ENCODE peak calls at places on chromosomes 4 and X, in six cellular contexts. S is pancreas, O is left lung, K is HCT116, N is lower lobe of right lung, Z is right cardiac atrium. Y is an unnamed sample.

GRCh38 chrX:48981178-48981577 is 9.5 kb upstream of the KCND1 start:
- ATAC-seq in S (no peak), O (no peak), K (no peak), N (no peak), Z (no peak), Y (no peak)

GRCh38 chrX:140525448-140525847 is 20.6 kb upstream of the SOX3 start:
- ATAC-seq in S (no peak), O (no peak), K (no peak), N (no peak), Z (no peak), Y (no peak)

GRCh38 chr4:152508386-152508785 is 27.5 kb downstream of the FBXW7 start:
- ATAC-seq in S (no peak), O (no peak), K (no peak), N (no peak), Z (no peak), Y (no peak)

GRCh38 chr4:8379281-8379680 is 61.2 kb downstream of the ACOX3 start:
- ATAC-seq in S (no peak), O (no peak), K (no peak), N (no peak), Z (no peak), Y (no peak)

GRCh38 chr4:532588-533317 is 33.7 kb downstream of the PIGG start:
- ATAC-seq in S (no peak), O (no peak), K (peak), N (no peak), Z (no peak), Y (no peak)

GRCh38 chr4:72109364-72109763 is 77.6 kb downstream of the NPFFR2 start:
- ATAC-seq in S (no peak), O (no peak), K (no peak), N (no peak), Z (no peak), Y (no peak)

GRCh38 chr4:40335508-40335860 is 351 bp downstream of the CHRNA9 start:
- ATAC-seq in S (no peak), O (no peak), K (no peak), N (no peak), Z (no peak), Y (no peak)

GRCh38 chrX:7117587-7117986 is 29.9 kb upstream of the STS start:
- ATAC-seq in S (no peak), O (no peak), K (no peak), N (no peak), Z (no peak), Y (no peak)

GRCh38 chr4:145528601-145529000 is 46.9 kb downstream of the SMAD1 start:
- ATAC-seq in S (peak), O (no peak), K (no peak), N (no peak), Z (no peak), Y (no peak)

GRCh38 chr4:26978387-26979071 is 117.9 kb downstream of the STIM2 start:
- ATAC-seq in S (peak), O (no peak), K (no peak), N (no peak), Z (peak), Y (no peak)

GRCh38 chr4:101232074-101232776 is 115.1 kb downstream of the PPP3CA start:
- ATAC-seq in S (peak), O (peak), K (peak), N (no peak), Z (peak), Y (peak)

GRCh38 chr4:22003878-22004277 is 55.3 kb upstream of the KCNIP4 start:
- ATAC-seq in S (no peak), O (no peak), K (no peak), N (no peak), Z (no peak), Y (no peak)

GRCh38 chrX:373641-374471 is 12.9 kb downstream of the PPP2R3B start:
- ATAC-seq in S (peak), O (peak), K (no peak), N (peak), Z (peak), Y (no peak)

GRCh38 chrX:371907-372306 is 14.8 kb downstream of the PPP2R3B start:
- ATAC-seq in S (no peak), O (no peak), K (no peak), N (no peak), Z (no peak), Y (no peak)

GRCh38 chrX:375181-376036 is 11.3 kb downstream of the PPP2R3B start:
- ATAC-seq in S (no peak), O (no peak), K (no peak), N (no peak), Z (no peak), Y (no peak)

GRCh38 chrX:372856-373640 is 13.7 kb downstream of the PPP2R3B start:
- ATAC-seq in S (no peak), O (no peak), K (no peak), N (no peak), Z (no peak), Y (no peak)

GRCh38 chrX:374566-374965 is 12.1 kb downstream of the PPP2R3B start:
- ATAC-seq in S (no peak), O (no peak), K (no peak), N (no peak), Z (no peak), Y (no peak)
- H3K4me3 ChIP-seq in S (no peak), O (no peak), K (no peak), N (peak), Z (peak), Y (no peak)

GRCh38 chr4:149997881-149998421 is 80.3 kb upstream of the DCLK2 start:
- ATAC-seq in S (peak), O (peak), K (peak), N (peak), Z (peak), Y (no peak)
- H3K4me3 ChIP-seq in S (no peak), O (no peak), K (no peak), N (no peak), Z (no peak), Y (no peak)

DNA sequence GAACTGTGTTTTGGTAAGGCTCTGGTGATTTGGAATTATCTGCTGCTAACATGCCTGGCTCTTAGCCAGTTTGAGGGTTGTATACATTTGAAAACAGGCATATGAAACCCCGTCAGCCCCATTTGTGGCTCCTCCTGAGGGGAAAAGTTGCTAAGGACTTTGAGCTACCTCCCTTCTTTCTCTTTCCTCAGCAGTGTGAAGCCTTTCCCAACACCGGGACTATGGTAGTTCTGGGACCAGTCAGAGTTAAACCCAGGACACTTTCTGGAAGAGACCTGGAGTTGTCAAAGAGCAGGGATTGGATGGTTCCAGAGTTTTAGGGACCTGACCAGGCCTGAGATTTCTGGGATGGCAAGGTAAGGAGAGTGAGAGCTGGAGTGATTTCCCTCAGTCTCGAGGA is 4.6 kb downstream of the SFRP2 start:
- ATAC-seq in S (no peak), O (no peak), K (no peak), N (no peak), Z (no peak), Y (no peak)
- H3K4me3 ChIP-seq in S (no peak), O (no peak), K (no peak), N (no peak), Z (no peak), Y (no peak)

GRCh38 chr4:147813107-147813773 is 81.4 kb downstream of the ARHGAP10 start:
- ATAC-seq in S (peak), O (no peak), K (no peak), N (no peak), Z (peak), Y (no peak)
- H3K4me3 ChIP-seq in S (no peak), O (no peak), K (no peak), N (no peak), Z (peak), Y (no peak)

GRCh38 chr4:87011340-87012034 is 76.7 kb downstream of the AFF1 start:
- ATAC-seq in S (peak), O (peak), K (no peak), N (no peak), Z (no peak), Y (no peak)
- H3K4me3 ChIP-seq in S (peak), O (no peak), K (no peak), N (no peak), Z (no peak), Y (no peak)

GRCh38 chr4:1793496-1793840 is 375 bp downstream of the FGFR3 start:
- ATAC-seq in S (peak), O (peak), K (peak), N (peak), Z (peak), Y (peak)
- H3K4me3 ChIP-seq in S (peak), O (peak), K (peak), N (peak), Z (peak), Y (peak)

GRCh38 chr4:76597423-76597979 is 162.5 kb downstream of the SHROOM3 start:
- ATAC-seq in S (no peak), O (peak), K (no peak), N (peak), Z (peak), Y (no peak)

GRCh38 chr4:76600447-76600846 is 165.4 kb downstream of the SHROOM3 start:
- ATAC-seq in S (peak), O (peak), K (no peak), N (peak), Z (no peak), Y (no peak)

GRCh38 chr4:76595435-76595834 is 160.4 kb downstream of the SHROOM3 start:
- ATAC-seq in S (no peak), O (no peak), K (no peak), N (no peak), Z (no peak), Y (no peak)

GRCh38 chr4:76594152-76594551 is 159.1 kb downstream of the SHROOM3 start:
- ATAC-seq in S (no peak), O (peak), K (no peak), N (no peak), Z (no peak), Y (no peak)

DNA sequence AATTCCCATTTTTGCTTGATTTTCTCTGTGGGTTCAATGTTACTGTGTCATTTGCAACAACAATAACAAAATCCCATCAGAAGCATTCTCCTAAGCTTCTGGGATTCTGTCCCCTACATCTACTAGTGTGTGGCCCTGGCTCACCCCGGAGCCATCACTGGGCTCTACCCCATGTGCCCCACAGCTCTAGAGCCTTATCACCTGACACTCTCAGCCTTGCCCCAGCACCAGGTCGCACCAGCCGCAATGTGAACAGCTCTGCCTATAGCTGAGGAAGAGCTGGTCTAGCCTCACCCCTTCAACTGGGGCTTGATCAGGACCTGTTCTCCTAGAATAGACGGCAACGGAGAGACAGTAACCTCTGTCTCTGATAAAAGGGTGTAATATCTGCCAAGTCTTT is 161.7 kb downstream of the SHROOM3 start:
- ATAC-seq in S (no peak), O (no peak), K (no peak), N (peak), Z (peak), Y (no peak)
- H3K4me3 ChIP-seq in S (no peak), O (no peak), K (no peak), N (no peak), Z (no peak), Y (no peak)

GRCh38 chr4:156952078-156952759 is 19.4 kb downstream of the PDGFC start:
- ATAC-seq in S (peak), O (no peak), K (no peak), N (no peak), Z (no peak), Y (no peak)
- H3K4me3 ChIP-seq in S (no peak), O (no peak), K (no peak), N (no peak), Z (no peak), Y (no peak)

DNA sequence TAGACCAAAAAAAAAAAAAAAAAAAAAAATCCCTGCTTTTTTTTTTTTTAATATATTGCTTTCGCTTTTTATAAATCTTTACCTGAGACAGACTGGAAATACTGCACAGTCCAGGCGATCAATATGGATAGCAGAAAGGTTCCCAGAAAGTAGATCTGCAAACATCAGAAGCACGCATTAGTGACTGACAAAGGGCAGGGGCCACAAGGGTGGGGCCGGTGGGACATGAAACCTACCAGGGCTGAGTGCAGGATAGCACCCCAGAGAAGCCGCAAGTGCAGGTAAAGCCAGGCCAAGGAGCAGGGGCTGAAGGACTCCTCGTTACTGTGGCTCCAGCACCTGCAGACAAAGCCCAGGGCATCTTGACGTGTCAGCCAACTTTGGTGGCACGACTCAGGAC is 101.8 kb downstream of the SLC34A2 start:
- ATAC-seq in S (no peak), O (no peak), K (no peak), N (no peak), Z (no peak), Y (no peak)
- H3K4me3 ChIP-seq in S (no peak), O (no peak), K (no peak), N (no peak), Z (no peak), Y (no peak)

Y was measured in gastroesophageal sphincter.